ENCODE peak calls at places on chromosomes 6 and 20, in eight cellular contexts. E is body of pancreas; P is DND-41; U is heart left ventricle; N is SK-N-SH; S is stomach; G is CD4-positive, alpha-beta memory T cell; F is trophoblast cell. D is an unnamed sample.
A peak's percentile ranks its signal among the peaks of the same experiment; 100 is the strongest.

GRCh38 chr6:36099872-36100483 is 30.3 kb upstream of the MAPK13 start:
- DNase-seq in U (no peak), G (peak; percentile 63), N (no peak), E (no peak), S (no peak), P (no peak), F (no peak), D (peak; percentile 63)

GRCh38 chr6:98118357-98119045 is 715.9 kb upstream of the POU3F2 start:
- DNase-seq in G (no peak), N (no peak), E (no peak), U (no peak), P (no peak), S (no peak), F (no peak), D (no peak)

GRCh38 chr6:7532232-7532631 is 9.2 kb upstream of the DSP start:
- DNase-seq in S (peak; percentile 81), P (no peak), E (peak; percentile 63), U (no peak), F (peak; percentile 83), N (no peak), G (no peak), D (no peak)

GRCh38 chr6:160973856-160974255 is 17.7 kb upstream of the MAP3K4 start:
- DNase-seq in N (peak; percentile 46), U (no peak), F (peak; percentile 30), E (no peak), G (no peak), P (no peak), S (no peak), D (no peak)

GRCh38 chr20:12049125-12049524 is 131.4 kb downstream of the BTBD3 start:
- DNase-seq in U (no peak), E (no peak), S (no peak), P (no peak), F (no peak), N (no peak), G (no peak), D (no peak)

GRCh38 chr6:47141963-47142362 is 99.8 kb upstream of the ADGRF1 start:
- DNase-seq in G (no peak), N (no peak), F (no peak), S (no peak), U (no peak), E (no peak), P (no peak), D (no peak)

GRCh38 chr6:107972413-107973096 is 14.5 kb upstream of the SEC63 start:
- DNase-seq in F (peak; percentile 90), G (no peak), U (no peak), S (no peak), N (peak; percentile 76), P (no peak), E (no peak), D (peak; percentile 53)

GRCh38 chr6:84284428-84285033 is 57.1 kb upstream of the CEP162 start:
- DNase-seq in U (no peak), E (no peak), F (no peak), G (no peak), P (peak; percentile 6), S (no peak), N (peak; percentile 50), D (no peak)

GRCh38 chr6:3693879-3694278 is 57.6 kb downstream of the PXDC1 start:
- DNase-seq in F (no peak), G (no peak), S (no peak), E (no peak), N (no peak), P (no peak), U (no peak), D (no peak)

GRCh38 chr20:57828696-57829095 is 118.9 kb upstream of the PMEPA1 start:
- DNase-seq in E (no peak), S (no peak), U (no peak), G (no peak), F (no peak), N (no peak), P (no peak), D (no peak)

GRCh38 chr20:8232332-8232731 is 100.3 kb downstream of the PLCB1 start:
- DNase-seq in E (no peak), U (no peak), P (no peak), F (no peak), G (no peak), S (no peak), N (no peak), D (no peak)

GRCh38 chr6:72386324-72386723 is 235.5 kb upstream of the KCNQ5 start:
- DNase-seq in F (no peak), E (no peak), N (no peak), S (no peak), G (no peak), U (no peak), P (no peak), D (no peak)

GRCh38 chr6:147149092-147149491 is 55.1 kb upstream of the STXBP5 start:
- DNase-seq in G (no peak), N (no peak), P (no peak), U (no peak), F (no peak), E (no peak), S (no peak), D (no peak)

GRCh38 chr6:147150303-147150702 is 53.9 kb upstream of the STXBP5 start:
- DNase-seq in N (no peak), P (no peak), U (no peak), G (no peak), F (no peak), S (no peak), E (no peak), D (no peak)

GRCh38 chr6:147154454-147154853 is 49.8 kb upstream of the STXBP5 start:
- DNase-seq in S (no peak), E (no peak), N (no peak), F (no peak), G (no peak), U (no peak), P (no peak), D (no peak)

DNA sequence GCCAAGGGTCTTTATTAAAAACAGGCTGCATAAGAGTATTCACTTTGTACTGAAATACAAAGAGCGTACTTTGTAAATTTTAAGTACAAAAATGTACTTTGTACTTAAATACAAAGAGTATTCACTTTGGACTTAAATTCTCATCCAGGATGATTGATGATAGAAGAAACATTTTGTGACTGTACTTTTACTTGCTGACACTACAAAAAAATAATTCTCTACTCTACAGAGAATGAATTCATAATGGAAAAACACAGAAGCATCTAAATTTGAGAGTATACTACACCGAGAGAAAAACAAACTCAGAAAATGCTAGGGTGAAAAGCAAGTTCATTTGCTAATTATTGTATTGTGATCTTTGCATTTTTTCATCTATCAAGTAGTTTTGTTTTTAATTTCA is 54.4 kb upstream of the STXBP5 start:
- DNase-seq in P (no peak), G (no peak), U (no peak), F (no peak), N (no peak), S (no peak), E (no peak), D (no peak)
- H3K4me1 ChIP-seq in P (no peaks in the 10 kb centered on the region), G (no peaks in the 10 kb centered on the region), U (no peaks in the 10 kb centered on the region), F (no peaks in the 10 kb centered on the region), N (no peaks in the 10 kb centered on the region), S (no peaks in the 10 kb centered on the region), E (no peaks in the 10 kb centered on the region), D (no peaks in the 10 kb centered on the region)

GRCh38 chr20:38774167-38774566 is 25.9 kb downstream of the ACTR5 start:
- DNase-seq in S (no peak), U (no peak), F (no peak), E (no peak), N (no peak), G (no peak), P (no peak), D (no peak)

GRCh38 chr20:38770546-38770945 is 22.3 kb downstream of the ACTR5 start:
- DNase-seq in P (no peak), N (no peak), G (no peak), F (no peak), U (no peak), S (no peak), E (no peak), D (no peak)

GRCh38 chr20:38770970-38771369 is 22.7 kb downstream of the ACTR5 start:
- DNase-seq in N (no peak), G (no peak), U (no peak), S (no peak), E (no peak), F (no peak), P (no peak), D (no peak)

GRCh38 chr20:38769376-38770295 is 21.4 kb downstream of the ACTR5 start:
- DNase-seq in P (no peak), N (no peak), S (no peak), F (no peak), U (no peak), E (no peak), G (no peak), D (no peak)

DNA sequence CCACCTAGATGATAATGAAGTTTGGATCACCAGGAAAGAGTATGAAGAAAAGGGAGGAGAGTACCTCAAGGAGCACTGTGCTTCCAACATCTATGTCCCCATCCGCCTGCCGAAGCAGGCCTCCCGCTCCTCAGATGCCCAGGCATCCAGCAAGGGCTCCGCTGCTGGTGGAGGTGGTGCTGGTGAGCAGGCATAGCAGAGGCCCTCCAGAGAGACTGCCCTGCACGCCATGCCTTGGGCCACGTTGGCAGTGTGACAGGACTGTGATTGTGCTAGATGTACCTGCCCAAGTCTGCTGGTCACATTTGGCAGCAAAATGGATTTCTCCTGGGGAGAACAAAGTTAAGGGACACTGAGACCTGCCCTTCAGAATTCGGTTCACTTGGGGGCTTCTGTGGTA is 23.4 kb downstream of the ACTR5 start:
- DNase-seq in G (no peak), N (no peak), E (no peak), P (no peak), U (no peak), S (no peak), F (no peak), D (no peak)
- H3K36me3 ChIP-seq in G (peaks cover 53% of the 10 kb centered on the region), N (peaks cover 70% of the 10 kb centered on the region), E (peaks cover 9% of the 10 kb centered on the region), P (peaks cover 85% of the 10 kb centered on the region), U (peaks cover 97% of the 10 kb centered on the region), S (peaks cover 90% of the 10 kb centered on the region), F (peaks cover 20% of the 10 kb centered on the region), D (no peaks in the 10 kb centered on the region)

GRCh38 chr20:44597516-44597915 is 15.1 kb downstream of the PKIG start:
- DNase-seq in P (no peak), U (no peak), G (no peak), S (no peak), N (no peak), E (no peak), F (no peak), D (no peak)
- H3K4me1 ChIP-seq in P (peaks cover 29% of the 10 kb centered on the region), U (peaks cover 75% of the 10 kb centered on the region), G (peaks cover 7% of the 10 kb centered on the region), S (peaks cover 91% of the 10 kb centered on the region), N (peaks cover 41% of the 10 kb centered on the region), E (peaks cover 22% of the 10 kb centered on the region), F (peaks cover 13% of the 10 kb centered on the region), D (peaks cover 51% of the 10 kb centered on the region)

GRCh38 chr6:106537662-106538061 is 91.6 kb downstream of the RTN4IP1 start:
- DNase-seq in U (no peak), F (peak; percentile 98), S (no peak), N (no peak), G (no peak), E (no peak), P (no peak), D (no peak)

GRCh38 chr6:106536863-106537262 is 92.4 kb downstream of the RTN4IP1 start:
- DNase-seq in F (peak; percentile 39), E (no peak), U (no peak), N (no peak), S (no peak), P (no peak), G (no peak), D (no peak)

GRCh38 chr6:106535012-106535411 is 94.3 kb downstream of the RTN4IP1 start:
- DNase-seq in F (no peak), N (no peak), P (no peak), E (no peak), S (no peak), G (no peak), U (no peak), D (no peak)

GRCh38 chr6:106534564-106534982 is 94.7 kb downstream of the RTN4IP1 start:
- DNase-seq in G (no peak), N (no peak), U (no peak), F (no peak), S (no peak), E (no peak), P (no peak), D (no peak)

GRCh38 chr6:106536357-106536756 is 92.9 kb downstream of the RTN4IP1 start:
- DNase-seq in P (no peak), G (no peak), E (no peak), N (no peak), S (no peak), U (no peak), F (no peak), D (no peak)
- H3K36me3 ChIP-seq in P (peaks cover 49% of the 10 kb centered on the region), G (peaks cover 16% of the 10 kb centered on the region), E (no peaks in the 10 kb centered on the region), N (peaks cover 2% of the 10 kb centered on the region), S (peaks cover 7% of the 10 kb centered on the region), U (peaks cover 15% of the 10 kb centered on the region), F (no peaks in the 10 kb centered on the region), D (no peaks in the 10 kb centered on the region)